ENCODE peak calls at places on chromosome 7, in six cellular contexts. P is lung; S is IMR-90; X is natural killer cell; Y is lower leg skin; R is CD8-positive, alpha-beta T cell. F is an unnamed sample.

GRCh38 chr7:8065356-8065813 is 96.8 kb downstream of the GLCCI1 start:
- DNase-seq in P (no peak), S (peak), X (no peak), Y (no peak), R (no peak), F (no peak)

GRCh38 chr7:105941596-105941995 is 21.5 kb upstream of the CDHR3 start:
- DNase-seq in P (no peak), S (no peak), X (no peak), Y (no peak), R (no peak), F (no peak)

GRCh38 chr7:89988070-89988469 is 166.2 kb upstream of the STEAP1 start:
- DNase-seq in P (no peak), S (no peak), X (no peak), Y (no peak), R (no peak), F (no peak)

GRCh38 chr7:90931996-90932912 is 332.0 kb upstream of the FZD1 start:
- DNase-seq in P (no peak), S (no peak), X (no peak), Y (no peak), R (no peak), F (peak)

GRCh38 chr7:147941316-147941715 is 649.2 kb upstream of the C7orf33 start:
- DNase-seq in P (no peak), S (no peak), X (no peak), Y (no peak), R (no peak), F (no peak)

GRCh38 chr7:17392846-17393245 is 94.4 kb downstream of the AHR start:
- DNase-seq in P (no peak), S (peak), X (no peak), Y (no peak), R (no peak), F (no peak)

GRCh38 chr7:91156326-91156725 is 107.9 kb upstream of the FZD1 start:
- DNase-seq in P (no peak), S (no peak), X (no peak), Y (no peak), R (no peak), F (no peak)

GRCh38 chr7:20198295-20198694 is 18.9 kb downstream of the MACC1 start:
- DNase-seq in P (no peak), S (no peak), X (no peak), Y (no peak), R (no peak), F (no peak)

GRCh38 chr7:131640686-131641085 is 84.3 kb upstream of the PODXL start:
- DNase-seq in P (no peak), S (no peak), X (no peak), Y (no peak), R (no peak), F (no peak)

GRCh38 chr7:95004618-95005282 is 97.4 kb downstream of the PPP1R9A start:
- DNase-seq in P (no peak), S (no peak), X (no peak), Y (no peak), R (no peak), F (no peak)

GRCh38 chr7:128826512-128826911 is 3.7 kb upstream of the FLNC start:
- DNase-seq in P (no peak), S (no peak), X (no peak), Y (no peak), R (no peak), F (no peak)

GRCh38 chr7:17027803-17028163 is 146.0 kb upstream of the AGR3 start:
- DNase-seq in P (no peak), S (no peak), X (no peak), Y (no peak), R (no peak), F (no peak)

GRCh38 chr7:148296994-148297644 is 293.4 kb upstream of the C7orf33 start:
- DNase-seq in P (no peak), S (no peak), X (no peak), Y (no peak), R (no peak), F (no peak)

GRCh38 chr7:12741951-12742575 is 54.6 kb downstream of the ARL4A start:
- DNase-seq in P (no peak), S (peak), X (no peak), Y (no peak), R (no peak), F (no peak)

GRCh38 chr7:133703547-133703946 is 423.6 kb upstream of the LRGUK start:
- DNase-seq in P (no peak), S (peak), X (no peak), Y (no peak), R (no peak), F (no peak)

GRCh38 chr7:22700559-22701002 is 26.4 kb upstream of the IL6 start:
- DNase-seq in P (no peak), S (peak), X (no peak), Y (no peak), R (no peak), F (no peak)

GRCh38 chr7:11082552-11083213 is 109.0 kb downstream of the PHF14 start:
- DNase-seq in P (no peak), S (peak), X (no peak), Y (no peak), R (no peak), F (no peak)

GRCh38 chr7:137458399-137458798 is 114.9 kb upstream of the PTN start:
- DNase-seq in P (no peak), S (no peak), X (no peak), Y (no peak), R (no peak), F (no peak)

GRCh38 chr7:5282464-5283316 is at the start of gene SLC29A4:
- DNase-seq in P (no peak), S (no peak), X (no peak), Y (no peak), R (no peak), F (no peak)

GRCh38 chr7:42694894-42695553 is 216.8 kb downstream of the C7orf25 start:
- DNase-seq in P (no peak), S (no peak), X (no peak), Y (no peak), R (no peak), F (no peak)

GRCh38 chr7:22444181-22444966 is 55.6 kb downstream of the STEAP1B start:
- DNase-seq in P (peak), S (no peak), X (no peak), Y (no peak), R (no peak), F (no peak)

GRCh38 chr7:66099551-66100407 is 14.9 kb upstream of the CRCP start:
- DNase-seq in P (peak), S (peak), X (no peak), Y (peak), R (no peak), F (no peak)

GRCh38 chr7:29341156-29341555 is 146.6 kb downstream of the CHN2 start:
- DNase-seq in P (no peak), S (no peak), X (no peak), Y (no peak), R (no peak), F (no peak)

GRCh38 chr7:461453-462172 is 58.0 kb downstream of the PDGFA start:
- DNase-seq in P (no peak), S (no peak), X (no peak), Y (no peak), R (no peak), F (no peak)

GRCh38 chr7:121755286-121755685 is 117.7 kb upstream of the PTPRZ1 start:
- DNase-seq in P (no peak), S (no peak), X (no peak), Y (no peak), R (no peak), F (no peak)

GRCh38 chr7:33905389-33906032 is at the start of gene BMPER:
- DNase-seq in P (no peak), S (peak), X (no peak), Y (no peak), R (no peak), F (no peak)

GRCh38 chr7:916291-916941 is 38.1 kb downstream of the ADAP1 start:
- DNase-seq in P (no peak), S (no peak), X (no peak), Y (no peak), R (peak), F (no peak)

GRCh38 chr7:101519324-101520017 is 109.6 kb downstream of the MYL10 start:
- DNase-seq in P (no peak), S (peak), X (no peak), Y (no peak), R (no peak), F (no peak)

GRCh38 chr7:30688718-30689221 is 6.5 kb upstream of the CRHR2 start:
- DNase-seq in P (no peak), S (no peak), X (no peak), Y (no peak), R (no peak), F (no peak)

GRCh38 chr7:70574970-70575799 is 556.8 kb upstream of the GALNT17 start:
- DNase-seq in P (no peak), S (no peak), X (no peak), Y (no peak), R (no peak), F (no peak)

GRCh38 chr7:133207687-133208086 is 45.2 kb upstream of the EXOC4 start:
- DNase-seq in P (no peak), S (no peak), X (no peak), Y (no peak), R (no peak), F (no peak)

GRCh38 chr7:16268821-16269768 is 152.2 kb downstream of the CRPPA start:
- DNase-seq in P (no peak), S (peak), X (no peak), Y (peak), R (no peak), F (no peak)

GRCh38 chr7:73768661-73769480 is 1.2 kb downstream of the CLDN3 start:
- DNase-seq in P (no peak), S (no peak), X (no peak), Y (no peak), R (no peak), F (no peak)

GRCh38 chr7:129387537-129387936 is 46.7 kb upstream of the STRIP2 start:
- DNase-seq in P (no peak), S (no peak), X (no peak), Y (no peak), R (no peak), F (no peak)

GRCh38 chr7:15866753-15867152 is 180.3 kb upstream of the MEOX2 start:
- DNase-seq in P (no peak), S (no peak), X (no peak), Y (no peak), R (no peak), F (no peak)

GRCh38 chr7:2529161-2530075 is 9.8 kb downstream of the LFNG start:
- DNase-seq in P (peak), S (peak), X (peak), Y (no peak), R (peak), F (no peak)

GRCh38 chr7:831596-832291 is 532 bp upstream of the SUN1 start:
- DNase-seq in P (no peak), S (peak), X (no peak), Y (no peak), R (no peak), F (no peak)

GRCh38 chr7:105697753-105698152 is 116.5 kb upstream of the EFCAB10 start:
- DNase-seq in P (no peak), S (no peak), X (no peak), Y (no peak), R (no peak), F (no peak)

GRCh38 chr7:45078199-45078681 is 10.5 kb downstream of the NACAD start:
- DNase-seq in P (no peak), S (no peak), X (no peak), Y (no peak), R (no peak), F (no peak)
- TF ChIP-seq CTCF in P (no peak), S (no peak), X (no peak), Y (no peak), R (no peak), F (no peak)

DNA sequence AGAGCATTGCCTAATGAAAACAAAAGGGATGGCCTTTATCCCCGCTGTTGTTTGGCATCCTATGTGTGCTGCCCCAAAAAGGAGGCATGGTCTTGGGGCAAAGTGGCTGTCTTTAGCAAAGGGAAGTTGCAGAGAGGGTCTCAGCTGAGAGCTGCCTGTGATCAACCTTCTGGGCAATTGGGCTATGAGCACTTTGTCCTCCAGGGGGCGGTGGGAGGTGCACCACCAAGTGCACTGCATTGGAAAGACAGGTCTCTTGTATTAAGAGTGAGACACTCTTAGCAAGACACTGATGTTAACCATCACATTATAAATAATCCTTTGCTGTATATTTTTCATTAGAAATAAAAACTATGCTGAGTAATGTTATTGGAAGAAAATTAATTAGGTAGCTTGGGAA is 314.8 kb downstream of the POM121L12 start:
- DNase-seq in P (no peak), S (no peak), X (no peak), Y (no peak), R (no peak), F (no peak)
- TF ChIP-seq CTCF in P (no peak), S (no peak), X (no peak), Y (no peak), R (no peak), F (peak)

DNA sequence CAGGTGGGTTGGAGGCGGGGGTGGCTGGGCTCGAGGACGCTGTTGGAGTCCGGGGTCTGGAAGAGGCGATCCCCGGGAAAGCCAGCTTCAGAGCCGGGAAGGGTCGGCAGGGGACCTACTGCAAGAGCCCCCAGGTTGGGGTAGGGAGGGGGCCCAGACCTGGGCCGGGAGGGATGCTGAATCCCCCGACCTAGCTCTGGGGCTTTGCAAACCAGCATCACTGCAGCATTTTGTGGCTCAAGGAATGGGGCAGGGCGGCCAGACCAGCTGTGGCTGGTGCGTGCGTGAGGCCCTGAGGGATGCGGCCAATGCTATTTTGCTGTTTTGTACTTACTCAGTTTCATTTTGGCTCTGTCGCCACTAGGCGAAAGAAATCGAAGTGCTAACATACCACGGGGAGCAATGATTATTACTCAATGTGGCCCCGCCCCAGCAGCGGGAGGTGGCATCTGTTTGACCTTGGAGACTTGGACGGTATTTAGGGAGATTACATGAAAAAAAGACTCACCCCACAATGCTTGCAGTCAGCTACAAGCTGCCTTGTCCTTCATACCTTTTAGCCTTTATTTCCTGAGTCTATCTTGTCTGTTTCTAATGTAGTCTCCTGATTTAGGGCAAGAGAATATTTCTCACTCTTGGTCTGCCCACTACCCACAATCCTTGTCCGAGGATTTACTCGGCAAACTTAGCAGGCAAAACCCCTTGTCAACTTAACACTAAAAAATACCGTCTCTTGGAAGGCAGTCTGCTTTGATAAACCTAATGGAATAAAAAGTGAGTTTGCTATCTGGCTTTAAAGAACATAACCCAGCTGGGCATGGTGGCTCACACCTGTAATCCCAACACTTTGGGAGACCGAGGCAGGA is 16.2 kb downstream of the HSPB1 start:
- DNase-seq in P (peak), S (peak), X (peak), Y (peak), R (peak), F (peak)
- TF ChIP-seq CTCF in P (peak), S (peak), X (peak), Y (no peak), R (peak), F (no peak)

DNA sequence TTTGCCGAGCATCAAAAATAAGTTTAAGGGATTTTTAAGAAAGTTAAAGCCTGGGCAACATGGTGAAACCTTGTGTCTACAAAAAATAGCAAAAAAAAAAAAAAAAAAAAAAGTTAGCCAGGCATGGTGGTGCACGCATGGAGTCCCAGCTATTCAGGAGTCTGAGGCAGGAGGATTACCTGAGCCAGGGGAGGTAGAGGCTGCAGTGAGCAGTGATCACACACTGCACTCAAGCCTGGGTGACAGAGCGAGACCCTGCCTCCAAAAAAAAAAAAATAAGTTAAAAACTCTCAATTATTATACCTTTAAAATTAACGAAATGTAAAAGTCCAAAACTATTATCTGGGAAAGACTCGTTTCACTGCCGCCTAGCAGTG is 35.0 kb upstream of the DAGLB start:
- DNase-seq in P (no peak), S (no peak), X (no peak), Y (no peak), R (no peak), F (no peak)
- TF ChIP-seq CTCF in P (no peak), S (no peak), X (no peak), Y (no peak), R (no peak), F (no peak)

GRCh38 chr7:50783801-50784507 is 1.3 kb upstream of the GRB10 start:
- DNase-seq in P (no peak), S (peak), X (no peak), Y (no peak), R (no peak), F (no peak)

GRCh38 chr7:50781371-50781770 is 1.3 kb downstream of the GRB10 start:
- DNase-seq in P (no peak), S (no peak), X (no peak), Y (no peak), R (peak), F (peak)

GRCh38 chr7:50781894-50782293 is 802 bp downstream of the GRB10 start:
- DNase-seq in P (no peak), S (no peak), X (no peak), Y (no peak), R (no peak), F (no peak)

GRCh38 chr7:50783304-50783703 is 608 bp upstream of the GRB10 start:
- DNase-seq in P (no peak), S (no peak), X (no peak), Y (no peak), R (no peak), F (no peak)

GRCh38 chr7:50782376-50783208 is at the start of gene GRB10:
- DNase-seq in P (no peak), S (peak), X (no peak), Y (no peak), R (no peak), F (no peak)
- TF ChIP-seq CTCF in P (no peak), S (peak), X (no peak), Y (no peak), R (no peak), F (peak)

GRCh38 chr7:55272328-55272727 is 92.8 kb upstream of the LANCL2 start:
- DNase-seq in P (no peak), S (no peak), X (no peak), Y (no peak), R (no peak), F (no peak)

GRCh38 chr7:55271661-55272060 is 93.5 kb upstream of the LANCL2 start:
- DNase-seq in P (no peak), S (no peak), X (no peak), Y (no peak), R (no peak), F (no peak)

GRCh38 chr7:55274156-55274555 is 91.0 kb upstream of the LANCL2 start:
- DNase-seq in P (no peak), S (no peak), X (no peak), Y (no peak), R (no peak), F (no peak)

GRCh38 chr7:55273186-55273980 is 91.8 kb upstream of the LANCL2 start:
- DNase-seq in P (no peak), S (no peak), X (no peak), Y (no peak), R (no peak), F (no peak)

DNA sequence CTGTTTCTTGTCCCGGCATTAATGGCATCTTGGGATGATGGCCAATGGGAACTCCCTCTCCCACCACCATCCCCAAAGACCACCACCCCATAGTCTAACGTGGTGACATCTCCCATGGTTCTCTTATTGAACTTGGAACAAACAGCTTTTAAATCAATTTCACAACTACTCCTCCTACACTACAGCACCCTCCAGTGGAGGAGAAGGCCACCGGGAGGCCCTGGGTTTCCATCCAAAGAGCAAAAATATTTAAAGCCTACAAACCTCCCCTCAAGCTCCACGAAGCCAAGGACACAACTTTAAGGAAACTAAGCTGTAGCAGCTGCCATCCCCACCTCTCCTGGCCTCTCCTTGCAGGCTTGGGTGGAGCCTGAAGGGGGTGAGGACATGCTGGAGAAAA is 94.1 kb upstream of the LANCL2 start:
- DNase-seq in P (no peak), S (peak), X (no peak), Y (no peak), R (no peak), F (no peak)
- TF ChIP-seq CTCF in P (no peak), S (peak), X (no peak), Y (no peak), R (no peak), F (no peak)

GRCh38 chr7:14738086-14738485 is 164.5 kb downstream of the DGKB start:
- DNase-seq in P (no peak), S (no peak), X (no peak), Y (no peak), R (no peak), F (no peak)

GRCh38 chr7:14740606-14741005 is 161.9 kb downstream of the DGKB start:
- DNase-seq in P (no peak), S (no peak), X (no peak), Y (no peak), R (no peak), F (no peak)

GRCh38 chr7:14739496-14740185 is 162.9 kb downstream of the DGKB start:
- DNase-seq in P (no peak), S (no peak), X (no peak), Y (no peak), R (no peak), F (no peak)

DNA sequence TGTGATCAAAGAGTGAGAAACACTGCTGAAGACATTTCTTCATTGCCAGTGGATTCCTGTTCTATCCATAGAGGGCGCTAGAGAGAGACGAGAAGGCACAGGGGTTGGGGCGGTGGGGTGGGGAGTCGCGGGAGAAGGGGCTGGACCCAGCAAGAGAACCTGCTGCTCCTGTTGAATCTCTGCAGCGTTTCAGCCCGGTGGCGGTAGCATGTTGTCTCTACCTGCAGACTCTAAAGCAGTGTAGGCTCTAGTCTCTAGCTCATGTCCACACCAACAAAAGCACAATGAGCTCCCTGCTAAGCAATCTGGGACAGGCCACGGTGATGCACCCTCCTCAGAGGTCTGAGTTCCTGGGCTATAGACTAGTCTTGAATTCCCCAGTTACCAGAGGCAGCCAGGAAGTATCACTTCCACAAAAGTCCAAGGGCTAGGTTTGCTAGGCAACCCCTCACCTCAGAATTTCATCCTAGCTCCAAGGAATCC is 167.7 kb downstream of the DGKB start:
- DNase-seq in P (no peak), S (no peak), X (no peak), Y (no peak), R (no peak), F (no peak)
- TF ChIP-seq CTCF in P (no peak), S (no peak), X (no peak), Y (no peak), R (no peak), F (no peak)

GRCh38 chr7:28217161-28217560 is 36.6 kb upstream of the JAZF1 start:
- DNase-seq in P (no peak), S (no peak), X (no peak), Y (no peak), R (no peak), F (no peak)
- TF ChIP-seq CTCF in P (no peak), S (no peak), X (no peak), Y (no peak), R (no peak), F (no peak)